ENCODE peak calls at places on chromosomes 7 and 10, in five cellular contexts. Z is GM13976; V is stimulated activated CD4-positive, alpha-beta T cell treated with anti-CD3 and anti-CD28 coated beads, Interleukin-2, amount 100 ng/mL, for 24 hours; R is PC-9; Y is CD8-positive, alpha-beta memory T cell. P is an unnamed sample.

GRCh38 chr10:68348265-68348741 is 15.6 kb upstream of the PBLD start:
- DNase-seq in Z (peak; percentile 50), V (peak; percentile 44), R (no peak), Y (peak; percentile 55), P (peak; percentile 26)

GRCh38 chr7:101743995-101744360 is 73.4 kb upstream of the CUX1 start:
- DNase-seq in Z (no peak), V (no peak), R (no peak), Y (no peak), P (no peak)

GRCh38 chr10:78413294-78414055 is 379.8 kb downstream of the RPS24 start:
- DNase-seq in Z (no peak), V (no peak), R (no peak), Y (no peak), P (no peak)

GRCh38 chr10:34075269-34075926 is 739.7 kb downstream of the PARD3 start:
- DNase-seq in Z (no peak), V (no peak), R (no peak), Y (no peak), P (no peak)

GRCh38 chr10:42976353-42977031 is 100.4 kb upstream of the RET start:
- DNase-seq in Z (no peak), V (no peak), R (no peak), Y (no peak), P (no peak)

GRCh38 chr7:79534128-79534527 is 80.7 kb upstream of the MAGI2 start:
- DNase-seq in Z (no peak), V (no peak), R (no peak), Y (no peak), P (no peak)

GRCh38 chr7:150367677-150368097 is 935 bp upstream of the REPIN1 start:
- DNase-seq in Z (no peak), V (no peak), R (no peak), Y (no peak), P (no peak)

GRCh38 chr10:35191523-35191922 is 64.9 kb downstream of the CREM start:
- DNase-seq in Z (no peak), V (no peak), R (no peak), Y (no peak), P (no peak)

GRCh38 chr10:48444861-48445841 is 138.7 kb downstream of the MAPK8 start:
- DNase-seq in Z (peak; percentile 26), V (no peak), R (peak; percentile 43), Y (no peak), P (no peak)

GRCh38 chr7:35761882-35762720 is 38.8 kb upstream of the SEPTIN7 start:
- DNase-seq in Z (no peak), V (no peak), R (no peak), Y (no peak), P (no peak)

GRCh38 chr10:24513155-24513554 is 210.5 kb downstream of the ARHGAP21 start:
- DNase-seq in Z (no peak), V (no peak), R (no peak), Y (no peak), P (no peak)

P was measured in T1000.